ENCODE peak calls at places on chromosomes 11 and 22, in nine cellular contexts. N, C, L, Q, X, M, D, K and Y are unnamed samples.

GRCh38 chr11:124869331-124869730 is 4.1 kb downstream of the ROBO3 start:
- DNase-seq in N (no peak), C (no peak), L (no peak), Q (no peak), X (no peak), M (peak), D (no peak), K (no peak), Y (no peak)

GRCh38 chr11:18001191-18001590 is 11.7 kb downstream of the SERGEF start:
- DNase-seq in N (no peak), C (no peak), L (no peak), Q (no peak), X (no peak), M (no peak), D (no peak), K (no peak), Y (no peak)

GRCh38 chr11:95849087-95849825 is 59.0 kb downstream of the CEP57 start:
- DNase-seq in N (no peak), C (no peak), L (peak), Q (peak), X (no peak), M (no peak), D (no peak), K (peak), Y (peak)

GRCh38 chr11:47573321-47573720 is 5.4 kb downstream of the KBTBD4 start:
- DNase-seq in N (no peak), C (peak), L (no peak), Q (no peak), X (no peak), M (peak), D (no peak), K (no peak), Y (no peak)

GRCh38 chr11:62593434-62594044 is 2.2 kb upstream of the TUT1 start:
- DNase-seq in N (peak), C (peak), L (peak), Q (no peak), X (peak), M (peak), D (peak), K (peak), Y (no peak)

GRCh38 chr11:7307836-7308235 is 56.1 kb downstream of the SYT9 start:
- DNase-seq in N (no peak), C (no peak), L (no peak), Q (no peak), X (no peak), M (no peak), D (no peak), K (no peak), Y (no peak)

GRCh38 chr11:71787014-71787823 is 45.8 kb upstream of the DEFB108B start:
- DNase-seq in N (peak), C (peak), L (peak), Q (peak), X (peak), M (peak), D (peak), K (peak), Y (peak)

GRCh38 chr22:30021881-30022619 is 58.2 kb upstream of the HORMAD2 start:
- DNase-seq in N (no peak), C (no peak), L (no peak), Q (no peak), X (no peak), M (no peak), D (no peak), K (no peak), Y (no peak)

GRCh38 chr11:2137202-2138071 is 1.8 kb downstream of the IGF2 start:
- DNase-seq in N (peak), C (peak), L (peak), Q (no peak), X (no peak), M (peak), D (no peak), K (no peak), Y (no peak)

GRCh38 chr22:46575915-46576555 is 38.6 kb upstream of the CELSR1 start:
- DNase-seq in N (no peak), C (peak), L (no peak), Q (no peak), X (no peak), M (peak), D (no peak), K (no peak), Y (no peak)

GRCh38 chr22:30005213-30005857 is 74.9 kb upstream of the HORMAD2 start:
- DNase-seq in N (peak), C (no peak), L (peak), Q (peak), X (peak), M (peak), D (peak), K (peak), Y (no peak)

GRCh38 chr11:46693597-46694012 is 6.8 kb downstream of the ARHGAP1 start:
- DNase-seq in N (no peak), C (no peak), L (no peak), Q (no peak), X (no peak), M (no peak), D (no peak), K (no peak), Y (no peak)

GRCh38 chr11:58788355-58789023 is 56.0 kb downstream of the GLYATL2 start:
- DNase-seq in N (peak), C (no peak), L (peak), Q (no peak), X (no peak), M (no peak), D (no peak), K (peak), Y (peak)

GRCh38 chr22:46652081-46652929 is 32.1 kb downstream of the GRAMD4 start:
- DNase-seq in N (no peak), C (no peak), L (no peak), Q (no peak), X (no peak), M (no peak), D (no peak), K (no peak), Y (no peak)

GRCh38 chr11:96061730-96062524 is 138.0 kb upstream of the MTMR2 start:
- DNase-seq in N (no peak), C (no peak), L (no peak), Q (no peak), X (no peak), M (no peak), D (no peak), K (peak), Y (peak)

GRCh38 chr11:132349806-132350733 is 979.7 kb downstream of the NTM start:
- DNase-seq in N (no peak), C (no peak), L (no peak), Q (no peak), X (no peak), M (no peak), D (no peak), K (no peak), Y (no peak)